ENCODE peak calls at places on chromosomes 6 and 20, in seven cellular contexts. One of them, this sample, is unnamed.

GRCh38 chr6:22708469-22708868 is 139.1 kb downstream of the HDGFL1 start:
- DNase-seq in endodermal cell: no peak
- DNase-seq in activated CD8-positive, alpha-beta T cell treated with anti-CD3 and anti-CD28 coated beads for 36 hours: no peak
- DNase-seq in WERI-Rb-1: no peak
- DNase-seq in mesothelial cell of epicardium: no peak
- DNase-seq in HFF-Myc: no peak
- DNase-seq in GM12864: no peak
- DNase-seq in this sample: no peak

GRCh38 chr6:142414462-142414861 is 112.7 kb downstream of the ADGRG6 start:
- DNase-seq in endodermal cell: no peak
- DNase-seq in activated CD8-positive, alpha-beta T cell treated with anti-CD3 and anti-CD28 coated beads for 36 hours: no peak
- DNase-seq in GM12864: no peak
- DNase-seq in HFF-Myc: no peak
- DNase-seq in mesothelial cell of epicardium: no peak
- DNase-seq in WERI-Rb-1: no peak
- DNase-seq in this sample: no peak

GRCh38 chr20:50704971-50705370 is 13.6 kb upstream of the RIPOR3 start:
- DNase-seq in endodermal cell: no peak
- DNase-seq in mesothelial cell of epicardium: no peak
- DNase-seq in HFF-Myc: no peak
- DNase-seq in GM12864: no peak
- DNase-seq in activated CD8-positive, alpha-beta T cell treated with anti-CD3 and anti-CD28 coated beads for 36 hours: no peak
- DNase-seq in WERI-Rb-1: no peak
- DNase-seq in this sample: no peak

GRCh38 chr6:35477028-35477427 is 8.8 kb downstream of the RPL10A start:
- DNase-seq in activated CD8-positive, alpha-beta T cell treated with anti-CD3 and anti-CD28 coated beads for 36 hours: no peak
- DNase-seq in HFF-Myc: no peak
- DNase-seq in endodermal cell: peak; percentile 39
- DNase-seq in GM12864: no peak
- DNase-seq in mesothelial cell of epicardium: no peak
- DNase-seq in WERI-Rb-1: peak; percentile 11
- DNase-seq in this sample: no peak

GRCh38 chr6:149484733-149485700 is at the start of gene ZC3H12D:
- DNase-seq in activated CD8-positive, alpha-beta T cell treated with anti-CD3 and anti-CD28 coated beads for 36 hours: peak; percentile 92
- DNase-seq in endodermal cell: peak; percentile 75
- DNase-seq in WERI-Rb-1: no peak
- DNase-seq in HFF-Myc: peak; percentile 75
- DNase-seq in GM12864: no peak
- DNase-seq in mesothelial cell of epicardium: no peak
- DNase-seq in this sample: peak; percentile 61

GRCh38 chr20:63830821-63831593 is at the start of gene ZBTB46:
- DNase-seq in mesothelial cell of epicardium: no peak
- DNase-seq in endodermal cell: peak; percentile 66
- DNase-seq in GM12864: no peak
- DNase-seq in WERI-Rb-1: no peak
- DNase-seq in HFF-Myc: no peak
- DNase-seq in activated CD8-positive, alpha-beta T cell treated with anti-CD3 and anti-CD28 coated beads for 36 hours: no peak
- DNase-seq in this sample: peak; percentile 98

GRCh38 chr6:8215631-8216030 is 113.3 kb upstream of the EEF1E1 start:
- DNase-seq in endodermal cell: no peak
- DNase-seq in WERI-Rb-1: no peak
- DNase-seq in HFF-Myc: no peak
- DNase-seq in activated CD8-positive, alpha-beta T cell treated with anti-CD3 and anti-CD28 coated beads for 36 hours: no peak
- DNase-seq in mesothelial cell of epicardium: no peak
- DNase-seq in GM12864: no peak
- DNase-seq in this sample: no peak

GRCh38 chr6:158411998-158412397 is 99.7 kb downstream of the TULP4 start:
- DNase-seq in GM12864: no peak
- DNase-seq in HFF-Myc: no peak
- DNase-seq in endodermal cell: no peak
- DNase-seq in activated CD8-positive, alpha-beta T cell treated with anti-CD3 and anti-CD28 coated beads for 36 hours: no peak
- DNase-seq in WERI-Rb-1: no peak
- DNase-seq in mesothelial cell of epicardium: no peak
- DNase-seq in this sample: no peak

GRCh38 chr20:45087814-45088213 is 13.1 kb downstream of the KCNS1 start:
- DNase-seq in activated CD8-positive, alpha-beta T cell treated with anti-CD3 and anti-CD28 coated beads for 36 hours: no peak
- DNase-seq in HFF-Myc: no peak
- DNase-seq in WERI-Rb-1: no peak
- DNase-seq in mesothelial cell of epicardium: no peak
- DNase-seq in GM12864: no peak
- DNase-seq in endodermal cell: no peak
- DNase-seq in this sample: no peak

GRCh38 chr6:109944448-109944847 is 33.7 kb upstream of the GPR6 start:
- DNase-seq in endodermal cell: peak; percentile 94
- DNase-seq in activated CD8-positive, alpha-beta T cell treated with anti-CD3 and anti-CD28 coated beads for 36 hours: no peak
- DNase-seq in mesothelial cell of epicardium: no peak
- DNase-seq in GM12864: no peak
- DNase-seq in HFF-Myc: no peak
- DNase-seq in WERI-Rb-1: no peak
- DNase-seq in this sample: no peak

GRCh38 chr6:56521988-56522387 is 120.7 kb downstream of the DST start:
- DNase-seq in endodermal cell: no peak
- DNase-seq in WERI-Rb-1: no peak
- DNase-seq in GM12864: no peak
- DNase-seq in HFF-Myc: no peak
- DNase-seq in mesothelial cell of epicardium: no peak
- DNase-seq in activated CD8-positive, alpha-beta T cell treated with anti-CD3 and anti-CD28 coated beads for 36 hours: no peak
- DNase-seq in this sample: no peak

GRCh38 chr20:32681175-32682084 is 7.7 kb upstream of the C20orf203 start:
- DNase-seq in HFF-Myc: no peak
- DNase-seq in endodermal cell: peak; percentile 91
- DNase-seq in mesothelial cell of epicardium: no peak
- DNase-seq in WERI-Rb-1: peak; percentile 92
- DNase-seq in activated CD8-positive, alpha-beta T cell treated with anti-CD3 and anti-CD28 coated beads for 36 hours: peak; percentile 56
- DNase-seq in GM12864: no peak
- DNase-seq in this sample: no peak

GRCh38 chr6:90294614-90294988 is 2.0 kb downstream of the BACH2 start:
- DNase-seq in HFF-Myc: no peak
- DNase-seq in activated CD8-positive, alpha-beta T cell treated with anti-CD3 and anti-CD28 coated beads for 36 hours: peak; percentile 69
- DNase-seq in WERI-Rb-1: no peak
- DNase-seq in mesothelial cell of epicardium: no peak
- DNase-seq in endodermal cell: peak; percentile 58
- DNase-seq in GM12864: no peak
- DNase-seq in this sample: no peak

GRCh38 chr6:43673444-43674063 is 14.0 kb downstream of the MRPS18A start:
- DNase-seq in WERI-Rb-1: no peak
- DNase-seq in HFF-Myc: no peak
- DNase-seq in GM12864: no peak
- DNase-seq in activated CD8-positive, alpha-beta T cell treated with anti-CD3 and anti-CD28 coated beads for 36 hours: no peak
- DNase-seq in endodermal cell: no peak
- DNase-seq in mesothelial cell of epicardium: peak; percentile 47
- DNase-seq in this sample: no peak

GRCh38 chr6:41502607-41503434 is 43.4 kb upstream of the FOXP4 start:
- DNase-seq in HFF-Myc: no peak
- DNase-seq in GM12864: no peak
- DNase-seq in activated CD8-positive, alpha-beta T cell treated with anti-CD3 and anti-CD28 coated beads for 36 hours: peak; percentile 25
- DNase-seq in endodermal cell: peak; percentile 86
- DNase-seq in WERI-Rb-1: peak; percentile 68
- DNase-seq in mesothelial cell of epicardium: no peak
- DNase-seq in this sample: no peak

GRCh38 chr20:38146628-38147027 is 18.4 kb downstream of the TGM2 start:
- DNase-seq in WERI-Rb-1: no peak
- DNase-seq in HFF-Myc: no peak
- DNase-seq in activated CD8-positive, alpha-beta T cell treated with anti-CD3 and anti-CD28 coated beads for 36 hours: no peak
- DNase-seq in GM12864: no peak
- DNase-seq in mesothelial cell of epicardium: no peak
- DNase-seq in endodermal cell: no peak
- DNase-seq in this sample: no peak

GRCh38 chr6:4466769-4467480 is 309.3 kb upstream of the CDYL start:
- DNase-seq in WERI-Rb-1: no peak
- DNase-seq in mesothelial cell of epicardium: no peak
- DNase-seq in activated CD8-positive, alpha-beta T cell treated with anti-CD3 and anti-CD28 coated beads for 36 hours: no peak
- DNase-seq in HFF-Myc: no peak
- DNase-seq in GM12864: no peak
- DNase-seq in endodermal cell: no peak
- DNase-seq in this sample: no peak

GRCh38 chr6:109793793-109794192 is 102.7 kb downstream of the FIG4 start:
- DNase-seq in endodermal cell: no peak
- DNase-seq in activated CD8-positive, alpha-beta T cell treated with anti-CD3 and anti-CD28 coated beads for 36 hours: peak; percentile 7
- DNase-seq in mesothelial cell of epicardium: no peak
- DNase-seq in WERI-Rb-1: no peak
- DNase-seq in GM12864: no peak
- DNase-seq in HFF-Myc: peak; percentile 93
- DNase-seq in this sample: no peak

GRCh38 chr6:114055319-114055718 is 84.4 kb upstream of the HDAC2 start:
- DNase-seq in activated CD8-positive, alpha-beta T cell treated with anti-CD3 and anti-CD28 coated beads for 36 hours: no peak
- DNase-seq in mesothelial cell of epicardium: no peak
- DNase-seq in WERI-Rb-1: no peak
- DNase-seq in HFF-Myc: no peak
- DNase-seq in GM12864: no peak
- DNase-seq in endodermal cell: no peak
- DNase-seq in this sample: no peak

GRCh38 chr20:63619505-63619904 is 7.4 kb downstream of the GMEB2 start:
- DNase-seq in activated CD8-positive, alpha-beta T cell treated with anti-CD3 and anti-CD28 coated beads for 36 hours: no peak
- DNase-seq in endodermal cell: peak; percentile 42
- DNase-seq in HFF-Myc: no peak
- DNase-seq in GM12864: no peak
- DNase-seq in WERI-Rb-1: no peak
- DNase-seq in mesothelial cell of epicardium: no peak
- DNase-seq in this sample: no peak

GRCh38 chr20:44909872-44910689 is at the start of gene PABPC1L:
- DNase-seq in endodermal cell: peak; percentile 96
- DNase-seq in WERI-Rb-1: peak; percentile 82
- DNase-seq in mesothelial cell of epicardium: peak; percentile 41
- DNase-seq in GM12864: no peak
- DNase-seq in HFF-Myc: no peak
- DNase-seq in activated CD8-positive, alpha-beta T cell treated with anti-CD3 and anti-CD28 coated beads for 36 hours: peak; percentile 83
- DNase-seq in this sample: peak; percentile 91

GRCh38 chr6:165729307-165729936 is 66.4 kb upstream of the PDE10A start:
- DNase-seq in endodermal cell: peak; percentile 83
- DNase-seq in activated CD8-positive, alpha-beta T cell treated with anti-CD3 and anti-CD28 coated beads for 36 hours: peak; percentile 46
- DNase-seq in HFF-Myc: no peak
- DNase-seq in GM12864: no peak
- DNase-seq in WERI-Rb-1: peak; percentile 21
- DNase-seq in mesothelial cell of epicardium: no peak
- DNase-seq in this sample: peak; percentile 78

GRCh38 chr6:29984232-29984631 is 41.9 kb downstream of the HLA-A start:
- DNase-seq in endodermal cell: no peak
- DNase-seq in HFF-Myc: no peak
- DNase-seq in mesothelial cell of epicardium: no peak
- DNase-seq in activated CD8-positive, alpha-beta T cell treated with anti-CD3 and anti-CD28 coated beads for 36 hours: no peak
- DNase-seq in GM12864: no peak
- DNase-seq in WERI-Rb-1: no peak
- DNase-seq in this sample: no peak

GRCh38 chr6:157265186-157265585 is 58.1 kb downstream of the TMEM242 start:
- DNase-seq in GM12864: no peak
- DNase-seq in mesothelial cell of epicardium: no peak
- DNase-seq in WERI-Rb-1: no peak
- DNase-seq in activated CD8-positive, alpha-beta T cell treated with anti-CD3 and anti-CD28 coated beads for 36 hours: no peak
- DNase-seq in endodermal cell: no peak
- DNase-seq in HFF-Myc: no peak
- DNase-seq in this sample: no peak

GRCh38 chr20:44643596-44644383 is 7.7 kb downstream of the ADA start:
- DNase-seq in HFF-Myc: peak; percentile 59
- DNase-seq in endodermal cell: peak; percentile 96
- DNase-seq in GM12864: no peak
- DNase-seq in activated CD8-positive, alpha-beta T cell treated with anti-CD3 and anti-CD28 coated beads for 36 hours: peak; percentile 50
- DNase-seq in mesothelial cell of epicardium: no peak
- DNase-seq in WERI-Rb-1: no peak
- DNase-seq in this sample: no peak

GRCh38 chr20:57043091-57043490 is 223.3 kb downstream of the BMP7 start:
- DNase-seq in GM12864: no peak
- DNase-seq in WERI-Rb-1: no peak
- DNase-seq in activated CD8-positive, alpha-beta T cell treated with anti-CD3 and anti-CD28 coated beads for 36 hours: no peak
- DNase-seq in HFF-Myc: no peak
- DNase-seq in endodermal cell: no peak
- DNase-seq in mesothelial cell of epicardium: no peak
- DNase-seq in this sample: no peak

GRCh38 chr6:24356310-24357035 is 1.4 kb downstream of the DCDC2 start:
- DNase-seq in activated CD8-positive, alpha-beta T cell treated with anti-CD3 and anti-CD28 coated beads for 36 hours: no peak
- DNase-seq in mesothelial cell of epicardium: no peak
- DNase-seq in GM12864: no peak
- DNase-seq in HFF-Myc: no peak
- DNase-seq in endodermal cell: no peak
- DNase-seq in WERI-Rb-1: no peak
- DNase-seq in this sample: no peak

GRCh38 chr6:137044366-137045220 is at the start of gene IL20RA:
- DNase-seq in endodermal cell: peak; percentile 81
- DNase-seq in GM12864: no peak
- DNase-seq in activated CD8-positive, alpha-beta T cell treated with anti-CD3 and anti-CD28 coated beads for 36 hours: no peak
- DNase-seq in mesothelial cell of epicardium: peak; percentile 21
- DNase-seq in WERI-Rb-1: peak; percentile 22
- DNase-seq in HFF-Myc: no peak
- DNase-seq in this sample: peak; percentile 58

GRCh38 chr20:41889125-41889870 is 271.1 kb upstream of the CHD6 start:
- DNase-seq in activated CD8-positive, alpha-beta T cell treated with anti-CD3 and anti-CD28 coated beads for 36 hours: peak; percentile 5
- DNase-seq in GM12864: no peak
- DNase-seq in HFF-Myc: no peak
- DNase-seq in WERI-Rb-1: peak; percentile 75
- DNase-seq in mesothelial cell of epicardium: no peak
- DNase-seq in endodermal cell: peak; percentile 64
- DNase-seq in this sample: no peak
- TF ChIP-seq CTCF in activated CD8-positive, alpha-beta T cell treated with anti-CD3 and anti-CD28 coated beads for 36 hours: no peak
- TF ChIP-seq CTCF in GM12864: peak; percentile 16
- TF ChIP-seq CTCF in HFF-Myc: no peak
- TF ChIP-seq CTCF in WERI-Rb-1: peak; percentile 51
- TF ChIP-seq CTCF in mesothelial cell of epicardium: no peak
- TF ChIP-seq CTCF in endodermal cell: peak; percentile 63
- TF ChIP-seq CTCF in this sample: peak; percentile 27

DNA sequence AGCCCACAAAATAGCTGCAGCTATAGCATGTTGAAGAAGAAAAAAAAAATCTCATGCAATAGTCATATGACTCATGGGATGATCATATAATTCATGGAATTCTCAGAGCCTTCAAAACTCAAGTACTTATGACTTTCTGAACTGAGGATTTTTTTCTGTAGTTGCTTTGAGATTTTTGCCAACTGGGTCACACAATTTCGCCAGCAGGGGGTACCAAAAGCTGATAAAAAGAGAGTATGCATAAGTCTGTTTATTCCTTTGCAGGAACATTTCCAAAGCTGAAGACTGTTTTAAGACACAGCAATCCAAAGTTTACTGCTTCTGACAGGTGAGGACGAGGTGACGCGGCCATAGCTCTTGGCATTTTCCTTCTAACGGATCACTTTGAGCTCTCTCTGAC is 586.1 kb upstream of the CHD6 start:
- DNase-seq in endodermal cell: peak; percentile 58
- DNase-seq in WERI-Rb-1: peak; percentile 52
- DNase-seq in activated CD8-positive, alpha-beta T cell treated with anti-CD3 and anti-CD28 coated beads for 36 hours: no peak
- DNase-seq in HFF-Myc: no peak
- DNase-seq in mesothelial cell of epicardium: no peak
- DNase-seq in GM12864: no peak
- DNase-seq in this sample: no peak
- TF ChIP-seq CTCF in endodermal cell: peak; percentile 69
- TF ChIP-seq CTCF in WERI-Rb-1: peak; percentile 39
- TF ChIP-seq CTCF in activated CD8-positive, alpha-beta T cell treated with anti-CD3 and anti-CD28 coated beads for 36 hours: no peak
- TF ChIP-seq CTCF in HFF-Myc: no peak
- TF ChIP-seq CTCF in mesothelial cell of epicardium: peak; percentile 37
- TF ChIP-seq CTCF in GM12864: no peak
- TF ChIP-seq CTCF in this sample: peak; percentile 20

GRCh38 chr6:17001188-17001587 is 100.7 kb upstream of the STMND1 start:
- DNase-seq in HFF-Myc: no peak
- DNase-seq in WERI-Rb-1: no peak
- DNase-seq in activated CD8-positive, alpha-beta T cell treated with anti-CD3 and anti-CD28 coated beads for 36 hours: no peak
- DNase-seq in mesothelial cell of epicardium: no peak
- DNase-seq in GM12864: no peak
- DNase-seq in endodermal cell: no peak
- DNase-seq in this sample: no peak
- TF ChIP-seq CTCF in HFF-Myc: peak; percentile 45
- TF ChIP-seq CTCF in WERI-Rb-1: no peak
- TF ChIP-seq CTCF in activated CD8-positive, alpha-beta T cell treated with anti-CD3 and anti-CD28 coated beads for 36 hours: no peak
- TF ChIP-seq CTCF in mesothelial cell of epicardium: no peak
- TF ChIP-seq CTCF in GM12864: no peak
- TF ChIP-seq CTCF in endodermal cell: no peak
- TF ChIP-seq CTCF in this sample: peak; percentile 3

GRCh38 chr6:75893776-75894152 is 144.7 kb downstream of the MYO6 start:
- DNase-seq in mesothelial cell of epicardium: no peak
- DNase-seq in HFF-Myc: no peak
- DNase-seq in WERI-Rb-1: no peak
- DNase-seq in GM12864: no peak
- DNase-seq in endodermal cell: no peak
- DNase-seq in activated CD8-positive, alpha-beta T cell treated with anti-CD3 and anti-CD28 coated beads for 36 hours: no peak
- DNase-seq in this sample: no peak
- TF ChIP-seq CTCF in mesothelial cell of epicardium: no peak
- TF ChIP-seq CTCF in HFF-Myc: no peak
- TF ChIP-seq CTCF in WERI-Rb-1: no peak
- TF ChIP-seq CTCF in GM12864: no peak
- TF ChIP-seq CTCF in endodermal cell: no peak
- TF ChIP-seq CTCF in activated CD8-positive, alpha-beta T cell treated with anti-CD3 and anti-CD28 coated beads for 36 hours: no peak
- TF ChIP-seq CTCF in this sample: no peak